ENCODE peak calls at places on chromosome 18, in four cellular contexts. One of them, this sample, is unnamed.

GRCh38 chr18:47036298-47036874 is 965 bp upstream of the ELOA2 start:
- DNase-seq in NCI-H1694 treated with DMSO at 0.1 percent for 48 hours: no peak
- DNase-seq in GM23248: peak; percentile 72
- DNase-seq in substantia nigra: no peak
- DNase-seq in this sample: no peak

GRCh38 chr18:79642626-79643025 is 37.0 kb upstream of the CTDP1 start:
- DNase-seq in substantia nigra: no peak
- DNase-seq in NCI-H1694 treated with DMSO at 0.1 percent for 48 hours: no peak
- DNase-seq in GM23248: no peak
- DNase-seq in this sample: no peak

GRCh38 chr18:69400253-69400975 is at the start of gene DOK6:
- DNase-seq in NCI-H1694 treated with DMSO at 0.1 percent for 48 hours: peak; percentile 59
- DNase-seq in substantia nigra: peak; percentile 25
- DNase-seq in GM23248: peak; percentile 79
- DNase-seq in this sample: peak; percentile 73

GRCh38 chr18:58567453-58568196 is 61.3 kb downstream of the ALPK2 start:
- DNase-seq in GM23248: peak; percentile 97
- DNase-seq in NCI-H1694 treated with DMSO at 0.1 percent for 48 hours: no peak
- DNase-seq in substantia nigra: no peak
- DNase-seq in this sample: no peak

GRCh38 chr18:10860382-10860781 is 289.0 kb downstream of the PIEZO2 start:
- DNase-seq in GM23248: no peak
- DNase-seq in NCI-H1694 treated with DMSO at 0.1 percent for 48 hours: no peak
- DNase-seq in substantia nigra: no peak
- DNase-seq in this sample: no peak

GRCh38 chr18:14970027-14970426 is 222.1 kb downstream of the ANKRD30B start:
- DNase-seq in NCI-H1694 treated with DMSO at 0.1 percent for 48 hours: no peak
- DNase-seq in substantia nigra: no peak
- DNase-seq in GM23248: peak; percentile 61
- DNase-seq in this sample: no peak

GRCh38 chr18:25295624-25296138 is 56.3 kb downstream of the ZNF521 start:
- DNase-seq in substantia nigra: no peak
- DNase-seq in GM23248: no peak
- DNase-seq in NCI-H1694 treated with DMSO at 0.1 percent for 48 hours: no peak
- DNase-seq in this sample: no peak

GRCh38 chr18:59085797-59086196 is 53.9 kb upstream of the SEC11C start:
- DNase-seq in NCI-H1694 treated with DMSO at 0.1 percent for 48 hours: no peak
- DNase-seq in GM23248: peak; percentile 64
- DNase-seq in substantia nigra: no peak
- DNase-seq in this sample: no peak

GRCh38 chr18:51066273-51066672 is 36.3 kb downstream of the SMAD4 start:
- DNase-seq in GM23248: peak; percentile 58
- DNase-seq in NCI-H1694 treated with DMSO at 0.1 percent for 48 hours: no peak
- DNase-seq in substantia nigra: no peak
- DNase-seq in this sample: no peak

GRCh38 chr18:3966985-3967856 is 487.9 kb downstream of the DLGAP1 start:
- DNase-seq in NCI-H1694 treated with DMSO at 0.1 percent for 48 hours: no peak
- DNase-seq in substantia nigra: no peak
- DNase-seq in GM23248: peak; percentile 59
- DNase-seq in this sample: no peak

GRCh38 chr18:12597775-12598174 is 60.1 kb downstream of the SPIRE1 start:
- DNase-seq in GM23248: peak; percentile 95
- DNase-seq in substantia nigra: no peak
- DNase-seq in NCI-H1694 treated with DMSO at 0.1 percent for 48 hours: peak; percentile 6
- DNase-seq in this sample: no peak

GRCh38 chr18:49597152-49597551 is 35.3 kb downstream of the LIPG start:
- DNase-seq in GM23248: no peak
- DNase-seq in NCI-H1694 treated with DMSO at 0.1 percent for 48 hours: no peak
- DNase-seq in substantia nigra: no peak
- DNase-seq in this sample: no peak

GRCh38 chr18:44564922-44565321 is 115.8 kb upstream of the SETBP1 start:
- DNase-seq in substantia nigra: no peak
- DNase-seq in NCI-H1694 treated with DMSO at 0.1 percent for 48 hours: no peak
- DNase-seq in GM23248: peak; percentile 82
- DNase-seq in this sample: no peak

GRCh38 chr18:49149011-49149410 is 198.2 kb upstream of the SMAD7 start:
- DNase-seq in substantia nigra: no peak
- DNase-seq in GM23248: no peak
- DNase-seq in NCI-H1694 treated with DMSO at 0.1 percent for 48 hours: no peak
- DNase-seq in this sample: no peak

GRCh38 chr18:10353791-10354190 is 100.6 kb upstream of the APCDD1 start:
- DNase-seq in GM23248: peak; percentile 82
- DNase-seq in NCI-H1694 treated with DMSO at 0.1 percent for 48 hours: peak; percentile 67
- DNase-seq in substantia nigra: no peak
- DNase-seq in this sample: no peak

GRCh38 chr18:74722237-74722636 is 124.6 kb downstream of the ZNF407 start:
- DNase-seq in substantia nigra: no peak
- DNase-seq in NCI-H1694 treated with DMSO at 0.1 percent for 48 hours: no peak
- DNase-seq in GM23248: peak; percentile 62
- DNase-seq in this sample: no peak

GRCh38 chr18:40864846-40865245 is 1090.2 kb upstream of the PIK3C3 start:
- DNase-seq in GM23248: no peak
- DNase-seq in NCI-H1694 treated with DMSO at 0.1 percent for 48 hours: no peak
- DNase-seq in substantia nigra: no peak
- DNase-seq in this sample: no peak

This sample was measured in caudate nucleus.